ENCODE peak calls at places on chromosome 1, in ten cellular contexts. A, H, J, E, D, T, O, R, V and F are unnamed samples. For H3K36me3, the result is how much of the 10 kb centered on the place peaks cover.

GRCh38 chr1:70227439-70227838 is 6.3 kb downstream of the SRSF11 start:
- DNase-seq in A (no peak), H (no peak), J (no peak), E (peak), D (peak), T (no peak), O (no peak), R (peak), V (no peak), F (no peak)

GRCh38 chr1:156498447-156499193 is 2.0 kb downstream of the MEF2D start:
- DNase-seq in A (no peak), H (no peak), J (no peak), E (peak), D (no peak), T (no peak), O (peak), R (peak), V (peak), F (peak)

GRCh38 chr1:22557341-22557950 is 5.8 kb upstream of the EPHA8 start:
- DNase-seq in A (no peak), H (peak), J (no peak), E (no peak), D (no peak), T (no peak), O (no peak), R (no peak), V (no peak), F (no peak)

GRCh38 chr1:224287714-224288113 is 42.3 kb downstream of the NVL start:
- DNase-seq in A (peak), H (no peak), J (no peak), E (no peak), D (no peak), T (no peak), O (no peak), R (peak), V (no peak), F (no peak)

GRCh38 chr1:234675006-234675405 is 65.0 kb upstream of the IRF2BP2 start:
- DNase-seq in A (no peak), H (no peak), J (no peak), E (no peak), D (no peak), T (no peak), O (no peak), R (no peak), V (no peak), F (no peak)

GRCh38 chr1:71086331-71086730 is 5.5 kb upstream of the ZRANB2 start:
- DNase-seq in A (no peak), H (peak), J (no peak), E (no peak), D (no peak), T (no peak), O (no peak), R (no peak), V (no peak), F (no peak)

GRCh38 chr1:3429766-3430165 is 24.7 kb upstream of the ARHGEF16 start:
- DNase-seq in A (no peak), H (no peak), J (no peak), E (no peak), D (no peak), T (no peak), O (no peak), R (no peak), V (no peak), F (no peak)

GRCh38 chr1:75615664-75616435 is 4.9 kb upstream of the SLC44A5 start:
- DNase-seq in A (peak), H (no peak), J (peak), E (peak), D (peak), T (no peak), O (peak), R (peak), V (peak), F (peak)

GRCh38 chr1:82867781-82868180 is 1067.0 kb downstream of the ADGRL2 start:
- DNase-seq in A (no peak), H (no peak), J (no peak), E (peak), D (no peak), T (no peak), O (no peak), R (no peak), V (no peak), F (no peak)

GRCh38 chr1:205284420-205285144 is 37.0 kb downstream of the NUAK2 start:
- DNase-seq in A (peak), H (peak), J (peak), E (peak), D (peak), T (peak), O (peak), R (peak), V (peak), F (peak)

GRCh38 chr1:165949335-165950130 is 122.1 kb downstream of the UCK2 start:
- DNase-seq in A (peak), H (no peak), J (no peak), E (peak), D (peak), T (no peak), O (no peak), R (peak), V (no peak), F (no peak)

GRCh38 chr1:41795205-41795762 is 123.4 kb downstream of the HIVEP3 start:
- DNase-seq in A (no peak), H (no peak), J (no peak), E (peak), D (no peak), T (no peak), O (no peak), R (peak), V (no peak), F (no peak)

GRCh38 chr1:83999316-83999819 is 436 bp upstream of the TTLL7 start:
- DNase-seq in A (peak), H (no peak), J (no peak), E (peak), D (peak), T (no peak), O (peak), R (peak), V (peak), F (peak)

GRCh38 chr1:206685256-206685748 is 597 bp downstream of the MAPKAPK2 start:
- DNase-seq in A (peak), H (no peak), J (peak), E (peak), D (peak), T (peak), O (peak), R (no peak), V (peak), F (no peak)

DNA sequence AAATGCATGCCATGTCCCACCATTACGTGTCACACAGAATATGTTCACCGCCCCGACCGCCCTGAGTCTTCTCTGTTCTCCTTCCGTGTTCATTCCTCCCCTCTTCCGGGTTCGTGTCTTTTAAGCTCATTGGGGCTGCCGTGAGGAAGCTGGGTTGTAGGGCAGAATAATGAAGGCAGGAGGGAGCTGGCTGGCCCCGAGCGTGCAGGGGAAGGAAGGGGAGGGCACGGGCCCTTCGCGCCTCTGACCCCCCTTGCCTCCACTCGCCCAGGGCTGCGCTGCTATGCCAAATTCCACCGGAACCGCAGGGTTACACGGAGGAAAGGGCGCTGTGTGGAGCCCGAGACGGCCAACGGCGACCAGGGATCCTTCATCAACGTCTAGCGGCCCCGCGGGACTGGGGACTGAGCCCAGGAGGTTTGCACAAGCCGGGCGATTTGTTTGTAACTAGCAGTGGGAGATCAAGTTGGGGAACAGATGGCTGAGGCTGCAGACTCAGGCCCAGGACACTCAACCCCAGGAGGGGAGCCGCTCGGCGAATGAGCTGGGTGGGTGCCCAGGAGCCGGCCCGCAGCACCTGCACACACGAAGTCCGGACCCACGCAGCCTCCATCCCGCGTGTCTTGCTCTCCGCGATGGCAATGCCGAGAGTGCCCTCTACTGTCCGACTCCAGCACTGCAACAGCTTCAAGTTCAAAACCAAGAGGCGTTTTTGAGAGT is 16.5 kb upstream of the AGTRAP start:
- DNase-seq in A (peak), H (no peak), J (peak), E (peak), D (peak), T (peak), O (peak), R (peak), V (peak), F (peak)
- H3K4me3 ChIP-seq in A (no peak), H (peak), J (peak), E (peak), D (peak), T (peak), O (no peak), R (no peak), V (peak), F (peak)

GRCh38 chr1:201146626-201147390 is 7.5 kb downstream of the TMEM9 start:
- DNase-seq in A (no peak), H (no peak), J (no peak), E (no peak), D (no peak), T (no peak), O (no peak), R (no peak), V (no peak), F (no peak)
- H3K36me3 ChIP-seq in A (under half), H (under half), J (under half), E (half or more), D (under half), T (under half), O (under half), R (under half), V (under half), F (half or more)

GRCh38 chr1:149883598-149884247 is 15.6 kb upstream of the BOLA1 start:
- DNase-seq in A (no peak), H (no peak), J (no peak), E (no peak), D (no peak), T (no peak), O (no peak), R (no peak), V (no peak), F (no peak)
- H3K4me3 ChIP-seq in A (peak), H (no peak), J (peak), E (peak), D (no peak), T (no peak), O (no peak), R (no peak), V (peak), F (no peak)

GRCh38 chr1:19260211-19261138 is 8.9 kb downstream of the MRTO4 start:
- DNase-seq in A (no peak), H (peak), J (no peak), E (peak), D (no peak), T (no peak), O (peak), R (no peak), V (no peak), F (peak)
- H3K36me3 ChIP-seq in A (under half), H (under half), J (under half), E (under half), D (under half), T (under half), O (under half), R (under half), V (under half), F (half or more)

GRCh38 chr1:15107052-15107687 is 46.4 kb upstream of the TMEM51 start:
- DNase-seq in A (no peak), H (no peak), J (no peak), E (no peak), D (no peak), T (no peak), O (no peak), R (no peak), V (no peak), F (no peak)

GRCh38 chr1:15110867-15111230 is 42.7 kb upstream of the TMEM51 start:
- DNase-seq in A (no peak), H (no peak), J (no peak), E (no peak), D (no peak), T (no peak), O (no peak), R (peak), V (no peak), F (no peak)

GRCh38 chr1:15110128-15110866 is 43.2 kb upstream of the TMEM51 start:
- DNase-seq in A (no peak), H (no peak), J (no peak), E (no peak), D (no peak), T (no peak), O (no peak), R (peak), V (no peak), F (no peak)

GRCh38 chr1:15106608-15107007 is 46.9 kb upstream of the TMEM51 start:
- DNase-seq in A (no peak), H (no peak), J (no peak), E (no peak), D (no peak), T (no peak), O (peak), R (no peak), V (no peak), F (peak)

GRCh38 chr1:15107897-15108296 is 45.6 kb upstream of the TMEM51 start:
- DNase-seq in A (no peak), H (no peak), J (no peak), E (no peak), D (no peak), T (no peak), O (no peak), R (no peak), V (no peak), F (no peak)
- H3K4me3 ChIP-seq in A (no peak), H (no peak), J (no peak), E (no peak), D (no peak), T (no peak), O (no peak), R (no peak), V (no peak), F (no peak)